ENCODE peak calls at places on chromosome 21, in four cellular contexts. I is astrocyte; D is AG04450; K is CD8-positive, alpha-beta T cell. E is an unnamed sample.

GRCh38 chr21:16378570-16378969 is 648.8 kb downstream of the USP25 start:
- DNase-seq in I (no peak), K (no peak), D (no peak), E (no peak)

GRCh38 chr21:45130324-45130774 is 56.0 kb downstream of the ADARB1 start:
- DNase-seq in I (peak), K (no peak), D (no peak), E (no peak)

GRCh38 chr21:28928578-28929124 is 64.0 kb downstream of the LTN1 start:
- DNase-seq in K (no peak), D (no peak), I (no peak), E (no peak)

GRCh38 chr21:44353200-44353970 is at the start of gene TRPM2:
- DNase-seq in I (no peak), K (peak), D (no peak), E (peak)

GRCh38 chr21:35051287-35051818 is 2.3 kb upstream of the RUNX1 start:
- DNase-seq in K (peak), D (no peak), I (peak), E (peak)

GRCh38 chr21:35102488-35103407 is 53.6 kb upstream of the RUNX1 start:
- DNase-seq in K (peak), D (no peak), I (no peak), E (no peak)

GRCh38 chr21:45764792-45765191 is 121.3 kb downstream of the PCBP3 start:
- DNase-seq in I (no peak), K (no peak), D (no peak), E (no peak)

GRCh38 chr21:46515109-46515508 is 56.4 kb downstream of the DIP2A start:
- DNase-seq in I (peak), D (no peak), K (no peak), E (no peak)

GRCh38 chr21:45353200-45353599 is 51.8 kb upstream of the COL18A1 start:
- DNase-seq in K (no peak), D (no peak), I (no peak), E (no peak)

GRCh38 chr21:33640697-33641338 is 723 bp downstream of the CRYZL1 start:
- DNase-seq in I (peak), D (no peak), K (no peak), E (no peak)

GRCh38 chr21:41598561-41599511 is 90.9 kb upstream of the TMPRSS2 start:
- DNase-seq in K (peak), D (no peak), I (no peak), E (no peak)

GRCh38 chr21:19322360-19322759 is 918.8 kb upstream of the TMPRSS15 start:
- DNase-seq in I (no peak), D (no peak), K (no peak), E (no peak)

GRCh38 chr21:17554619-17555472 is 42.0 kb downstream of the CXADR start:
- DNase-seq in D (no peak), I (no peak), K (no peak), E (peak)

GRCh38 chr21:46304437-46304836 is 18.3 kb downstream of the YBEY start:
- DNase-seq in I (no peak), D (no peak), K (no peak), E (no peak)

GRCh38 chr21:43643193-43643592 is 16.1 kb downstream of the HSF2BP start:
- DNase-seq in K (no peak), D (no peak), I (no peak), E (no peak)

GRCh38 chr21:36706482-36706852 is 7.6 kb downstream of the SIM2 start:
- DNase-seq in D (no peak), K (peak), I (no peak), E (no peak)

GRCh38 chr21:36706951-36707762 is 8.2 kb downstream of the SIM2 start:
- DNase-seq in I (no peak), D (no peak), K (no peak), E (no peak)

GRCh38 chr21:36704958-36705678 is 6.2 kb downstream of the SIM2 start:
- DNase-seq in K (peak), D (no peak), I (no peak), E (no peak)

GRCh38 chr21:36704281-36704957 is 5.5 kb downstream of the SIM2 start:
- DNase-seq in I (no peak), D (no peak), K (peak), E (no peak)

DNA sequence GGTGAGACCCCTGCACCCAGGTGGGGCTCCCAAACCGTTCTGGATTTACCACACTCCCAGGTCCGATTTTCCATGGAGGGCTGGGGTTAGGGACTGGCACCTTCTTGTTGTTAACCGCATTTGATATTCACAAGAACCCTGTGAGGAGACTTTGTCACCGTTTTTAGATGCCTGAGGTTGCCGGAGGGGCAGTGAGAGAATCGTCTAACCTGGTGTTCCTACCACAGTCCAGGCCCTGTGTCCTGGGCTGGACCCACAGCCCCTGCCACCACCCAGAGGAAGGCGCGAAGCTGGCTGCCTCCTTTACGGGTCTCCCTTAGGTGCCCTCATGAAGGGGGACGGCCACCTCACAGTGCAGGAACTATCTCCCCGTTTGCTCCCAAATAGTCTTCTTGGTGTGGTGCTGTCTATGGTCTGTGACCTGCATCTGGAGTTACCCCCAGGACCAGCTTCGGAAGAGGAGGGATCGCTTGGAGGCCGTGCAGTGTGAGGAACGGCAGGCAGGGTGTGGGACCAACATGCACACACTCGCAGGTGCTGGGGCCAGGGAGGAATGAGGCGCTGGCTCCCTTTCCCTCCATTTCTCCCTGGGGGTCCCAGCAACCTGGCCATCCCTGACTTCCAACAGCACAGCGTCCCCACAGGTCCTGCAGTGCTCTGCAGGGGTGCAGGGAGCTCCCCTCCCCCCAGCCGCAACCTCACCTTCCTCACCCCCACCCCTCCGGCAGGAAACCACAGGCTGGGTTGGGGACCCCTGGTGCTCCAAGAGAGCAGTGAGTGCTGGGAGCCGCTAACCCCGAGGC is 7.0 kb downstream of the SIM2 start:
- DNase-seq in I (no peak), D (no peak), K (peak), E (no peak)
- TF ChIP-seq CTCF in I (no peak), D (no peak), K (no peak), E (no peak)

GRCh38 chr21:38433516-38433915 is 64.8 kb downstream of the ERG start:
- DNase-seq in K (no peak), D (no peak), I (peak), E (no peak)

GRCh38 chr21:38438476-38438893 is 59.8 kb downstream of the ERG start:
- DNase-seq in I (peak), K (no peak), D (peak), E (no peak)

GRCh38 chr21:38439336-38439900 is 58.9 kb downstream of the ERG start:
- DNase-seq in K (no peak), I (peak), D (no peak), E (no peak)

GRCh38 chr21:38439957-38440356 is 58.3 kb downstream of the ERG start:
- DNase-seq in K (no peak), D (no peak), I (no peak), E (no peak)

GRCh38 chr21:38434913-38435533 is 63.3 kb downstream of the ERG start:
- DNase-seq in D (peak), I (peak), K (no peak), E (no peak)
- H3K4me3 ChIP-seq in D (peak), I (peak), K (no peak), E (peak)

DNA sequence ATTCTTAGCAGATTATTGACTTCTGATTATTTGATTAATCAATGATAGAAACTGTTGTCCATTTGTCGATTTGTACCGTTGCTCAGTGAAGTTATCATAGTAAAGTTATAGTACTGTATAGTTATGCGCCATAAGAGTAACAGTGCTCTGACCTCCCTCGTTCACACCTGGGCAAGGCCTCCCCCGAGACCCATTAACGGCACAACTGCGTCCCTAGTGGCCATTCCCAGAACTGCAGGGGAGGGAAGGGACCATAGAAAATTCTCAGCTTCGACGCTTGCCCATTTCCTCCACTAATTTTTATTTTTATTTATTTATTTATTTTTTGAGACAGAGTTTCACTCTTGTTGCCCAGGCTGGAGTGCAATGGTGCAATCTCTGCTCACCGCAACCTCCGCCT is 334.4 kb downstream of the DSCAM start:
- DNase-seq in K (no peak), I (no peak), D (no peak), E (no peak)
- TF ChIP-seq CTCF in K (no peak), I (no peak), D (peak), E (peak)

GRCh38 chr21:36478941-36479340 is 981 bp downstream of the CLDN14 start:
- DNase-seq in D (no peak), I (peak), K (no peak), E (peak)
- H3K4me3 ChIP-seq in D (no peak), I (peak), K (no peak), E (no peak)

GRCh38 chr21:25871566-25871965 is 136.8 kb downstream of the GABPA start:
- DNase-seq in K (no peak), I (no peak), D (no peak), E (no peak)
- TF ChIP-seq CTCF in K (no peak), I (no peak), D (no peak), E (no peak)

DNA sequence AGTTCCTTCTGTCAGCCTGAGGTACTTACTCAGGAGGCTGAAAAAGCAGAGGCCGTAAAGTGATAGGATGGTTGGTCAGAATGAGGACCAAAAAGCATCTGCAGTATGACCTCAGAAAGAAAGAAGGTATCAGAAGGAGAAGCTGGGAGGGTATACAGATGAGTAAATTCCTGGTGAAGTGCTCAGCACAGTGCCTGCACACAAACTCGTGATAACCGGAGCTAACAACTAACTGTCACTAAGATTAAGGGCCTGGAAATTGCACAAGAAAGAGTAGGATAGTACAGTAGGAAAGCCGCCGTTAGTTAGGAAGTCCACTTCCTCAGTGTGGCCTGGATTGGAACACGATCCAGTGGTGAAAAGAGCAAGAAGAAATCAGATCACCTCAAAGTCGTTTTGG is 62.6 kb downstream of the VPS26C start:
- DNase-seq in I (peak), K (no peak), D (no peak), E (peak)
- H3K4me3 ChIP-seq in I (no peak), K (no peak), D (no peak), E (no peak)

GRCh38 chr21:27498025-27498424 is 531.1 kb upstream of the ADAMTS5 start:
- DNase-seq in I (no peak), D (no peak), K (no peak), E (no peak)

GRCh38 chr21:27507695-27508094 is 540.8 kb upstream of the ADAMTS5 start:
- DNase-seq in K (no peak), D (no peak), I (no peak), E (peak)

GRCh38 chr21:27505516-27505915 is 538.6 kb upstream of the ADAMTS5 start:
- DNase-seq in D (peak), K (no peak), I (peak), E (peak)

GRCh38 chr21:27502801-27503200 is 535.9 kb upstream of the ADAMTS5 start:
- DNase-seq in I (no peak), K (no peak), D (no peak), E (no peak)
- TF ChIP-seq CTCF in I (no peak), K (no peak), D (no peak), E (no peak)

DNA sequence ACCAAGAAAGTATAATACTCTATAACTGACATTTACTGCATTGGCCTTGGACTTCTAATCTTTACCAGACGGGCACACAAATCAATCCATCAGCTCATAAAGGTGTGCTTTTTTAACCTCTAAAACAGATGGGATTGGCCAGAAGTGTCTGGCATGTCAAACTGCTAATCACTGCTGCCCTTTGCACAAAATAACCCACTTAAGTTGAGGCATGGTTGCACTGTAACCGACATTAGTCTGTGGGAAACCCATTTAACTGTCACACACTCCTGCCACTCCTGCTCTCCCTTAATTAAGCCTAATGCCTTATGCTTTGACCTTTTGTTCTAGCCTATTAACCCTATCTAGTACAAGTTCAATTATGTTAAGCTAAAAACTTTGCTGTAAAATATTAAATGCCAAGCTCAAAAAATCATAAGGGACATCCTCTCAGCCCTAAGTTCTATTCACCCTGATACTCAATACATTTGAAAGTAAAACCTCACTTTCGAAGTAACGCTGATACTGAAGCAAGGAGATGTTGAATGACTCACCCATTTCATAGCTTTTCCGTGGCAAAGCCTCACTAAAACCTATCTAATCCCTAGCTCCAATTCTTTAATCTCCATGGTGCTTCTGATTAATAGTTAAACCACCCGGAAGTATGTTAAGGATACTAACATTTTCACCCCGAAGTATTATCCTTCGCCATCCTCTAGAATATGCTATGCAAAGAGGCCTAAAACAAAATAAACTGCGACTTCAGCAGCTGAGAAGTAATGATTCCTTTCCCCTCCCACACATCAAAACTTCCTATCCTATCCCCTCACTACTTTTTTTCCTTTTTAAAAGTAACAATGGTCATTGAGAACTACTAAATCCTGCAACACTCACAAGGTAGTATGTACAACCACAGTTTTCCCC is 12.9 kb downstream of the NRIP1 start:
- DNase-seq in D (no peak), I (peak), K (no peak), E (no peak)
- H3K4me3 ChIP-seq in D (no peak), I (peak), K (no peak), E (no peak)

E was measured in foreskin fibroblast.